ENCODE peak calls at places on chromosomes 12 and 14, in five cellular contexts. One of them, this sample, is unnamed.

GRCh38 chr14:59020382-59020781 is 168.1 kb upstream of the DAAM1 start:
- DNase-seq in stimulated activated naive CD4-positive, alpha-beta T cell: no peak
- DNase-seq in AG10803: peak; percentile 23
- DNase-seq in upper lobe of right lung: no peak
- DNase-seq in psoas muscle: no peak
- DNase-seq in this sample: peak; percentile 33

GRCh38 chr12:85955127-85955526 is 81.0 kb downstream of the NTS start:
- DNase-seq in stimulated activated naive CD4-positive, alpha-beta T cell: no peak
- DNase-seq in AG10803: no peak
- DNase-seq in upper lobe of right lung: no peak
- DNase-seq in psoas muscle: no peak
- DNase-seq in this sample: no peak

GRCh38 chr12:12776261-12776660 is 9.2 kb upstream of the APOLD1 start:
- DNase-seq in stimulated activated naive CD4-positive, alpha-beta T cell: no peak
- DNase-seq in AG10803: no peak
- DNase-seq in upper lobe of right lung: no peak
- DNase-seq in psoas muscle: no peak
- DNase-seq in this sample: no peak

GRCh38 chr12:110574044-110574443 is 9.1 kb downstream of the PPTC7 start:
- DNase-seq in stimulated activated naive CD4-positive, alpha-beta T cell: no peak
- DNase-seq in AG10803: no peak
- DNase-seq in upper lobe of right lung: no peak
- DNase-seq in psoas muscle: no peak
- DNase-seq in this sample: no peak

GRCh38 chr12:15194947-15195346 is 26.3 kb downstream of the RERG start:
- DNase-seq in stimulated activated naive CD4-positive, alpha-beta T cell: no peak
- DNase-seq in AG10803: no peak
- DNase-seq in upper lobe of right lung: no peak
- DNase-seq in psoas muscle: no peak
- DNase-seq in this sample: no peak

GRCh38 chr12:89632778-89633177 is 75.9 kb downstream of the ATP2B1 start:
- DNase-seq in stimulated activated naive CD4-positive, alpha-beta T cell: no peak
- DNase-seq in AG10803: no peak
- DNase-seq in upper lobe of right lung: no peak
- DNase-seq in psoas muscle: no peak
- DNase-seq in this sample: no peak

GRCh38 chr14:81453166-81453766 is 53.1 kb upstream of the STON2 start:
- DNase-seq in stimulated activated naive CD4-positive, alpha-beta T cell: peak; percentile 12
- DNase-seq in AG10803: peak; percentile 53
- DNase-seq in upper lobe of right lung: no peak
- DNase-seq in psoas muscle: peak; percentile 69
- DNase-seq in this sample: peak; percentile 45

GRCh38 chr14:64649383-64649998 is 54.7 kb upstream of the PLEKHG3 start:
- DNase-seq in stimulated activated naive CD4-positive, alpha-beta T cell: no peak
- DNase-seq in AG10803: peak; percentile 95
- DNase-seq in upper lobe of right lung: no peak
- DNase-seq in psoas muscle: peak; percentile 83
- DNase-seq in this sample: peak; percentile 38

GRCh38 chr12:132279184-132279889 is 50.1 kb downstream of the GALNT9 start:
- DNase-seq in stimulated activated naive CD4-positive, alpha-beta T cell: no peak
- DNase-seq in AG10803: no peak
- DNase-seq in upper lobe of right lung: no peak
- DNase-seq in psoas muscle: no peak
- DNase-seq in this sample: no peak

GRCh38 chr12:131091413-131091975 is 137.8 kb downstream of the ADGRD1 start:
- DNase-seq in stimulated activated naive CD4-positive, alpha-beta T cell: no peak
- DNase-seq in AG10803: no peak
- DNase-seq in upper lobe of right lung: no peak
- DNase-seq in psoas muscle: no peak
- DNase-seq in this sample: no peak

GRCh38 chr14:61184117-61184516 is 97.0 kb downstream of the TMEM30B start:
- DNase-seq in stimulated activated naive CD4-positive, alpha-beta T cell: no peak
- DNase-seq in AG10803: peak; percentile 98
- DNase-seq in upper lobe of right lung: no peak
- DNase-seq in psoas muscle: no peak
- DNase-seq in this sample: peak; percentile 95

GRCh38 chr14:92683041-92683440 is 65.4 kb downstream of the LGMN start:
- DNase-seq in stimulated activated naive CD4-positive, alpha-beta T cell: no peak
- DNase-seq in AG10803: no peak
- DNase-seq in upper lobe of right lung: peak; percentile 32
- DNase-seq in psoas muscle: no peak
- DNase-seq in this sample: no peak

GRCh38 chr14:93032301-93032929 is 83.3 kb downstream of the ITPK1 start:
- DNase-seq in stimulated activated naive CD4-positive, alpha-beta T cell: no peak
- DNase-seq in AG10803: peak; percentile 56
- DNase-seq in upper lobe of right lung: no peak
- DNase-seq in psoas muscle: peak; percentile 72
- DNase-seq in this sample: no peak

GRCh38 chr14:92458136-92458958 is 55.2 kb upstream of the RIN3 start:
- DNase-seq in stimulated activated naive CD4-positive, alpha-beta T cell: no peak
- DNase-seq in AG10803: no peak
- DNase-seq in upper lobe of right lung: no peak
- DNase-seq in psoas muscle: no peak
- DNase-seq in this sample: no peak

GRCh38 chr12:124504273-124505000 is 63.0 kb downstream of the NCOR2 start:
- DNase-seq in stimulated activated naive CD4-positive, alpha-beta T cell: no peak
- DNase-seq in AG10803: no peak
- DNase-seq in upper lobe of right lung: no peak
- DNase-seq in psoas muscle: peak; percentile 48
- DNase-seq in this sample: no peak

GRCh38 chr14:58641509-58641908 is 3.7 kb downstream of the DACT1 start:
- DNase-seq in stimulated activated naive CD4-positive, alpha-beta T cell: no peak
- DNase-seq in AG10803: no peak
- DNase-seq in upper lobe of right lung: no peak
- DNase-seq in psoas muscle: no peak
- DNase-seq in this sample: no peak

GRCh38 chr12:124939428-124940142 is 25.1 kb upstream of the UBC start:
- DNase-seq in stimulated activated naive CD4-positive, alpha-beta T cell: no peak
- DNase-seq in AG10803: peak; percentile 98
- DNase-seq in upper lobe of right lung: peak; percentile 90
- DNase-seq in psoas muscle: peak; percentile 90
- DNase-seq in this sample: peak; percentile 97

GRCh38 chr14:101956179-101956885 is 8.0 kb upstream of the DYNC1H1 start:
- DNase-seq in stimulated activated naive CD4-positive, alpha-beta T cell: no peak
- DNase-seq in AG10803: no peak
- DNase-seq in upper lobe of right lung: no peak
- DNase-seq in psoas muscle: peak; percentile 45
- DNase-seq in this sample: no peak

GRCh38 chr14:69263364-69263763 is 3.4 kb downstream of the GALNT16 start:
- DNase-seq in stimulated activated naive CD4-positive, alpha-beta T cell: no peak
- DNase-seq in AG10803: peak; percentile 99
- DNase-seq in upper lobe of right lung: no peak
- DNase-seq in psoas muscle: peak; percentile 87
- DNase-seq in this sample: peak; percentile 92

GRCh38 chr12:44930972-44931600 is 55.0 kb upstream of the NELL2 start:
- DNase-seq in stimulated activated naive CD4-positive, alpha-beta T cell: no peak
- DNase-seq in AG10803: peak; percentile 69
- DNase-seq in upper lobe of right lung: no peak
- DNase-seq in psoas muscle: no peak
- DNase-seq in this sample: peak; percentile 43

GRCh38 chr12:114451657-114452056 is 45.7 kb upstream of the TBX5 start:
- DNase-seq in stimulated activated naive CD4-positive, alpha-beta T cell: no peak
- DNase-seq in AG10803: no peak
- DNase-seq in upper lobe of right lung: no peak
- DNase-seq in psoas muscle: no peak
- DNase-seq in this sample: no peak

GRCh38 chr12:111757361-111758119 is 9.2 kb upstream of the ALDH2 start:
- DNase-seq in stimulated activated naive CD4-positive, alpha-beta T cell: no peak
- DNase-seq in AG10803: peak; percentile 65
- DNase-seq in upper lobe of right lung: peak; percentile 79
- DNase-seq in psoas muscle: peak; percentile 76
- DNase-seq in this sample: peak; percentile 72

GRCh38 chr12:70795608-70796007 is 124.9 kb downstream of the PTPRR start:
- DNase-seq in stimulated activated naive CD4-positive, alpha-beta T cell: no peak
- DNase-seq in AG10803: no peak
- DNase-seq in upper lobe of right lung: no peak
- DNase-seq in psoas muscle: no peak
- DNase-seq in this sample: no peak

GRCh38 chr14:64717870-64718269 is 13.6 kb downstream of the PLEKHG3 start:
- DNase-seq in stimulated activated naive CD4-positive, alpha-beta T cell: no peak
- DNase-seq in AG10803: no peak
- DNase-seq in upper lobe of right lung: no peak
- DNase-seq in psoas muscle: no peak
- DNase-seq in this sample: no peak

GRCh38 chr14:23865502-23865901 is 88.1 kb upstream of the DHRS4 start:
- DNase-seq in stimulated activated naive CD4-positive, alpha-beta T cell: no peak
- DNase-seq in AG10803: no peak
- DNase-seq in upper lobe of right lung: no peak
- DNase-seq in psoas muscle: no peak
- DNase-seq in this sample: peak; percentile 4

GRCh38 chr12:121786441-121786825 is 7.1 kb downstream of the RHOF start:
- DNase-seq in stimulated activated naive CD4-positive, alpha-beta T cell: peak; percentile 30
- DNase-seq in AG10803: peak; percentile 91
- DNase-seq in upper lobe of right lung: peak; percentile 84
- DNase-seq in psoas muscle: peak; percentile 82
- DNase-seq in this sample: peak; percentile 94

GRCh38 chr14:44634692-44635091 is 127.6 kb upstream of the FSCB start:
- DNase-seq in stimulated activated naive CD4-positive, alpha-beta T cell: no peak
- DNase-seq in AG10803: no peak
- DNase-seq in upper lobe of right lung: no peak
- DNase-seq in psoas muscle: no peak
- DNase-seq in this sample: no peak

This sample was measured in EL.